ENCODE peak calls at places on chromosomes 3 and 15, in five cellular contexts. S is IMR-90, E is stomach, R is breast epithelium, C is transverse colon. K is an unnamed sample. For H3K4me1, the result is how much of the 10 kb centered on the place peaks cover.

GRCh38 chr3:59245300-59245878 is 195.6 kb upstream of the CFAP20DC start:
- DNase-seq in S (no peak), R (no peak), E (no peak), C (no peak), K (no peak)

GRCh38 chr3:182710557-182711157 is 82.6 kb upstream of the ATP11B start:
- DNase-seq in S (peak), R (no peak), C (no peak), E (no peak), K (no peak)

GRCh38 chr3:131804565-131805133 is 230.2 kb downstream of the CPNE4 start:
- DNase-seq in C (no peak), E (no peak), R (no peak), S (no peak), K (no peak)

GRCh38 chr15:55279746-55280351 is 9.8 kb downstream of the RAB27A start:
- DNase-seq in E (no peak), S (peak), R (no peak), C (peak), K (no peak)

GRCh38 chr3:50515565-50516047 is 12.2 kb upstream of the CACNA2D2 start:
- DNase-seq in S (no peak), R (no peak), C (peak), E (no peak), K (peak)

GRCh38 chr15:65738649-65739048 is 53.4 kb downstream of the DENND4A start:
- DNase-seq in R (no peak), C (no peak), E (no peak), S (no peak), K (no peak)

GRCh38 chr3:59247402-59247841 is 197.6 kb upstream of the CFAP20DC start:
- DNase-seq in R (peak), E (peak), C (no peak), S (peak), K (no peak)

GRCh38 chr15:66673410-66674322 is 28.4 kb upstream of the SMAD6 start:
- DNase-seq in R (no peak), C (peak), S (no peak), E (peak), K (no peak)

GRCh38 chr15:32671339-32672325 is 30.1 kb downstream of the SCG5 start:
- DNase-seq in E (no peak), C (no peak), S (no peak), R (no peak), K (no peak)

GRCh38 chr3:38637906-38638305 is 11.6 kb downstream of the SCN5A start:
- DNase-seq in C (no peak), E (no peak), S (no peak), R (no peak), K (no peak)

GRCh38 chr15:62706361-62706760 is 336.2 kb upstream of the TPM1 start:
- DNase-seq in C (no peak), S (no peak), R (no peak), E (no peak), K (no peak)

GRCh38 chr3:141367038-141367730 is 1.1 kb upstream of the ZBTB38 start:
- DNase-seq in E (no peak), R (peak), C (no peak), S (peak), K (no peak)

GRCh38 chr15:94205366-94205765 is 26.0 kb upstream of the MCTP2 start:
- DNase-seq in E (no peak), R (no peak), S (peak), C (no peak), K (no peak)

GRCh38 chr3:137803215-137803614 is 39.1 kb downstream of the SOX14 start:
- DNase-seq in R (no peak), S (no peak), E (no peak), C (no peak), K (no peak)

GRCh38 chr15:67176195-67176971 is 78.1 kb downstream of the AAGAB start:
- DNase-seq in C (no peak), E (peak), S (no peak), R (no peak), K (peak)

GRCh38 chr15:29139540-29140459 is 129.8 kb downstream of the NSMCE3 start:
- DNase-seq in C (peak), E (peak), S (peak), R (no peak), K (peak)

GRCh38 chr3:46987485-46988401 is 8.3 kb downstream of the NBEAL2 start:
- DNase-seq in R (no peak), S (no peak), E (peak), C (peak), K (peak)

GRCh38 chr15:31269961-31270575 is 56.6 kb upstream of the KLF13 start:
- DNase-seq in C (peak), S (no peak), E (peak), R (peak), K (no peak)

GRCh38 chr15:75307778-75308390 is 25.2 kb downstream of the GOLGA6D start:
- DNase-seq in R (no peak), E (peak), S (no peak), C (peak), K (peak)

GRCh38 chr15:81281925-81282895 is 41.7 kb downstream of the STARD5 start:
- DNase-seq in S (no peak), R (no peak), C (peak), E (no peak), K (no peak)

GRCh38 chr3:150124142-150124541 is 153.4 kb upstream of the PFN2 start:
- DNase-seq in E (no peak), R (no peak), C (no peak), S (no peak), K (no peak)

GRCh38 chr3:4271834-4272233 is 31.3 kb upstream of the SETMAR start:
- DNase-seq in R (no peak), E (no peak), S (peak), C (no peak), K (no peak)

GRCh38 chr15:58475573-58476524 is 44.1 kb downstream of the LIPC start:
- DNase-seq in C (no peak), R (no peak), E (no peak), S (peak), K (peak)

GRCh38 chr3:21331321-21331720 is 419.7 kb downstream of the ZNF385D start:
- DNase-seq in S (no peak), C (no peak), E (no peak), R (no peak), K (no peak)

GRCh38 chr15:57385923-57386390 is 9.7 kb downstream of the CGNL1 start:
- DNase-seq in S (no peak), C (no peak), E (no peak), R (no peak), K (no peak)

GRCh38 chr3:10350324-10350985 is 29.5 kb upstream of the SEC13 start:
- DNase-seq in E (no peak), C (no peak), S (no peak), R (no peak), K (no peak)

GRCh38 chr3:126131881-126132750 is 48.2 kb upstream of the SLC41A3 start:
- DNase-seq in R (no peak), C (peak), S (no peak), E (peak), K (no peak)

GRCh38 chr3:119898478-119899177 is 116.7 kb downstream of the NR1I2 start:
- DNase-seq in S (peak), R (no peak), C (no peak), E (no peak), K (no peak)

GRCh38 chr3:73094127-73094526 is 32.7 kb downstream of the EBLN2 start:
- DNase-seq in E (no peak), S (no peak), R (no peak), C (no peak), K (no peak)

GRCh38 chr15:68277131-68277604 is 377 bp upstream of the FEM1B start:
- DNase-seq in C (peak), E (no peak), S (peak), R (no peak), K (peak)

GRCh38 chr15:31164573-31164912 is 63.0 kb upstream of the TRPM1 start:
- DNase-seq in C (no peak), S (no peak), R (no peak), E (no peak), K (no peak)

GRCh38 chr3:182671942-182672341 is 121.4 kb upstream of the ATP11B start:
- DNase-seq in S (peak), R (no peak), E (no peak), C (no peak), K (no peak)

GRCh38 chr3:98779936-98780335 is 16.8 kb downstream of the ST3GAL6 start:
- DNase-seq in S (peak), R (no peak), C (no peak), E (no peak), K (no peak)

GRCh38 chr15:60137711-60138396 is 133.7 kb downstream of the FOXB1 start:
- DNase-seq in R (no peak), S (no peak), E (no peak), C (no peak), K (no peak)
- H3K27ac ChIP-seq in R (no peak), S (no peak), E (no peak), C (no peak), K (no peak)

GRCh38 chr15:70493376-70493775 is 270.0 kb downstream of the UACA start:
- DNase-seq in S (no peak), E (no peak), R (no peak), C (no peak), K (no peak)

GRCh38 chr15:70491183-70491621 is 272.2 kb downstream of the UACA start:
- DNase-seq in E (no peak), R (no peak), C (no peak), S (peak), K (no peak)

GRCh38 chr15:70491641-70492040 is 271.7 kb downstream of the UACA start:
- DNase-seq in E (no peak), S (no peak), R (no peak), C (no peak), K (no peak)

GRCh38 chr15:70493787-70494514 is 269.4 kb downstream of the UACA start:
- DNase-seq in C (no peak), E (no peak), R (no peak), S (peak), K (no peak)

GRCh38 chr15:70492240-70493177 is 270.8 kb downstream of the UACA start:
- DNase-seq in C (peak), E (peak), S (peak), R (peak), K (peak)
- H3K4me1 ChIP-seq in C (under half), E (under half), S (under half), R (under half), K (under half)

DNA sequence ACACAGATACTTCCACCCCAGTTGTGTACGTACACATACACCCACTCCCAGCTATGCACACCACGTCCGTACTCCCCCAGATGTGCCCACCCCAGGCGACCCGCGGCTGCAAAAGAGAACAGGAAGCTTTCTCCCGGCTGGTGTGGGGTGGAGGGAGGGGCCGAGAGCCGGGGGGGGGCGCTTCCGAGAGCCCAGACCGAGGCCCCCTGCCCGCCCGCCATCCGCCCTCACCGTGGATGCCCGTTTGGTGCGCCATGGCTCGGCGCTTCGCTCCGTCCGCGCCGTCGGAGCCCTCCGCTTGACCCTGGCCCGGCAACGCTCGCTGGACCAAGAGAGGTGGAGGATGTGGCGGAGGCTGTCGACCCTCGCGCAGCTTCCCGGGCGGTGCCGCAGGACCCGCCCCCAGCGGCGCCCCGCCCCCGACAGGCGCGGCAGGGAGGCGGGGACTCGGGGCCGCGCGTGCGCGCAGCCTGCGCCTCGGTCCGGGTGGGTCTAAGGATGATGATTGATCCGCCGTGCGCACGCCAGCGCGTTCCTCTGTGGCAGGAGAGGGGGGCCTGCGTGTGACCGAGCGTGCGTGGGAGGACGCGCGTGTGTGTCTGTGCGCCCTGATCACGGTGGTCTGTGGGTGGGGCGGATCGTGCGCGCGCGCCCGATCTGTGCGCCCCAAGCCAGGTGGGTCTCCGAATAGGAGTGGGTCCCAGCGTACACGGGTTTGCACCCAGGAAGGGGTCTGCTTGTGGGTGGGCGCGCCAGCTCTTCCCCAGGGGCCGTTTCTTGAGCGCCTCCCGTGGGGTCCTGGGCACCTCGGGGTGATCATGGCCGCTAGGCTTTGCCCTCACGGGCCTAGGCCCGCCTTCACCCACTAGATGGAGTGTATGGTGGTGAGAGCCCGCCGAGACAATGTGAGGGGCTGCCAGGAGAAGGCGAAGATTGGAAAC is at the start of gene TWF2:
- DNase-seq in C (peak), R (peak), S (peak), E (peak), K (peak)
- TF ChIP-seq POLR2A in C (peak), R (no peak), S (peak), E (no peak), K (no peak)

GRCh38 chr3:11578169-11578568 is 65.5 kb downstream of the VGLL4 start:
- DNase-seq in C (no peak), E (no peak), S (no peak), R (no peak), K (no peak)

GRCh38 chr3:11583226-11583625 is 60.5 kb downstream of the VGLL4 start:
- DNase-seq in C (no peak), S (peak), E (no peak), R (no peak), K (no peak)

GRCh38 chr3:11581237-11582122 is 62.2 kb downstream of the VGLL4 start:
- DNase-seq in R (peak), S (no peak), C (no peak), E (no peak), K (peak)

GRCh38 chr3:11582123-11582968 is 61.4 kb downstream of the VGLL4 start:
- DNase-seq in R (peak), S (peak), E (peak), C (peak), K (peak)

GRCh38 chr3:11580645-11581044 is 63.1 kb downstream of the VGLL4 start:
- DNase-seq in E (no peak), R (no peak), C (no peak), S (peak), K (no peak)
- H3K27ac ChIP-seq in E (no peak), R (peak), C (peak), S (peak), K (no peak)